ENCODE peak calls at places on chromosomes 2 and 18, in six cellular contexts. One of them, this sample, is unnamed.

GRCh38 chr2:71358931-71359671 is 27.5 kb downstream of the ZNF638 start:
- DNase-seq in SW 1271: no peak
- DNase-seq in HCEC 1CT: peak
- DNase-seq in NCI-H82: no peak
- DNase-seq in NCI-H774: no peak
- DNase-seq in Right ventricle myocardium superior: no peak
- DNase-seq in this sample: peak

GRCh38 chr2:109597283-109597682 is 16.5 kb downstream of the SEPTIN10 start:
- DNase-seq in NCI-H774: no peak
- DNase-seq in Right ventricle myocardium superior: no peak
- DNase-seq in NCI-H82: no peak
- DNase-seq in SW 1271: no peak
- DNase-seq in HCEC 1CT: no peak
- DNase-seq in this sample: no peak

GRCh38 chr2:176092270-176093144 is at the start of gene HOXD13:
- DNase-seq in NCI-H82: peak
- DNase-seq in HCEC 1CT: no peak
- DNase-seq in NCI-H774: peak
- DNase-seq in Right ventricle myocardium superior: no peak
- DNase-seq in SW 1271: no peak
- DNase-seq in this sample: no peak

GRCh38 chr2:96969321-96969720 is 17.1 kb downstream of the FAM178B start:
- DNase-seq in NCI-H82: no peak
- DNase-seq in NCI-H774: no peak
- DNase-seq in SW 1271: no peak
- DNase-seq in HCEC 1CT: no peak
- DNase-seq in Right ventricle myocardium superior: no peak
- DNase-seq in this sample: no peak

GRCh38 chr18:78717766-78718150 is 261.9 kb upstream of the SALL3 start:
- DNase-seq in SW 1271: no peak
- DNase-seq in HCEC 1CT: no peak
- DNase-seq in NCI-H82: no peak
- DNase-seq in Right ventricle myocardium superior: no peak
- DNase-seq in NCI-H774: no peak
- DNase-seq in this sample: no peak

GRCh38 chr2:119011162-119011909 is 69.3 kb downstream of the MARCO start:
- DNase-seq in HCEC 1CT: no peak
- DNase-seq in Right ventricle myocardium superior: peak
- DNase-seq in SW 1271: no peak
- DNase-seq in NCI-H774: peak
- DNase-seq in NCI-H82: peak
- DNase-seq in this sample: peak

GRCh38 chr2:177302552-177302951 is 38.0 kb upstream of the NFE2L2 start:
- DNase-seq in Right ventricle myocardium superior: no peak
- DNase-seq in NCI-H82: no peak
- DNase-seq in SW 1271: no peak
- DNase-seq in NCI-H774: no peak
- DNase-seq in HCEC 1CT: no peak
- DNase-seq in this sample: no peak

GRCh38 chr2:101696272-101697123 is 1.0 kb upstream of the MAP4K4 start:
- DNase-seq in HCEC 1CT: no peak
- DNase-seq in Right ventricle myocardium superior: peak
- DNase-seq in NCI-H774: no peak
- DNase-seq in SW 1271: no peak
- DNase-seq in NCI-H82: peak
- DNase-seq in this sample: no peak

GRCh38 chr2:179910735-179911113 is 49.3 kb upstream of the ZNF385B start:
- DNase-seq in NCI-H82: no peak
- DNase-seq in Right ventricle myocardium superior: no peak
- DNase-seq in SW 1271: no peak
- DNase-seq in NCI-H774: no peak
- DNase-seq in HCEC 1CT: no peak
- DNase-seq in this sample: no peak